ENCODE peak calls at places on chromosomes 1 and 21, in five cellular contexts. E, Y, R, T and I are unnamed samples.

GRCh38 chr1:221458430-221459156 is 283.3 kb downstream of the DUSP10 start:
- DNase-seq in E (no peak), R (peak; percentile 82), Y (no peak), T (no peak), I (peak; percentile 47)

GRCh38 chr1:201565771-201566528 is 27.0 kb downstream of the NAV1 start:
- DNase-seq in E (peak; percentile 49), T (no peak), R (peak; percentile 2), Y (no peak), I (peak; percentile 25)

GRCh38 chr1:150925080-150925479 is 1.1 kb upstream of the SETDB1 start:
- DNase-seq in E (peak; percentile 14), R (no peak), Y (no peak), T (no peak), I (no peak)

GRCh38 chr21:37071561-37072238 is 1.2 kb downstream of the PIGP start:
- DNase-seq in E (peak; percentile 41), R (peak; percentile 65), T (no peak), Y (no peak), I (no peak)

GRCh38 chr1:114234408-114235119 is 80.9 kb upstream of the SYT6 start:
- DNase-seq in T (no peak), R (no peak), Y (no peak), E (no peak), I (no peak)

GRCh38 chr1:228968841-228969606 is 233.7 kb downstream of the RHOU start:
- DNase-seq in R (no peak), E (peak; percentile 14), T (no peak), Y (no peak), I (peak; percentile 41)

GRCh38 chr1:27068922-27069321 is 56.3 kb upstream of the TENT5B start:
- DNase-seq in Y (no peak), T (no peak), R (no peak), E (no peak), I (no peak)

GRCh38 chr21:38948377-38948776 is 142.6 kb downstream of the ETS2 start:
- DNase-seq in Y (no peak), R (peak; percentile 48), T (no peak), E (no peak), I (no peak)

GRCh38 chr1:156767879-156768608 is 709 bp downstream of the PRCC start:
- DNase-seq in Y (peak; percentile 31), T (no peak), R (no peak), E (peak; percentile 24), I (no peak)

GRCh38 chr1:109509176-109510134 is at the start of gene AMIGO1:
- DNase-seq in E (peak; percentile 70), R (peak; percentile 78), T (no peak), Y (peak; percentile 56), I (peak; percentile 98)